ENCODE peak calls at places on chromosomes 11 and 22, in five cellular contexts. J is GM12878, A is HepG2, S is IMR-90, M is A549. N is an unnamed sample.

GRCh38 chr11:8658210-8658968 is 24.1 kb downstream of the TRIM66 start:
- DNase-seq in S (peak; percentile 5), M (no peak), A (no peak), J (no peak), N (no peak)

GRCh38 chr22:43802897-43803495 is 9.1 kb downstream of the EFCAB6 start:
- DNase-seq in A (no peak), S (no peak), M (no peak), J (no peak), N (no peak)

GRCh38 chr11:86587559-86588193 is 84.7 kb downstream of the ME3 start:
- DNase-seq in A (no peak), J (no peak), M (no peak), S (no peak), N (no peak)

GRCh38 chr22:46592390-46592872 is 27.8 kb upstream of the GRAMD4 start:
- DNase-seq in M (no peak), S (peak; percentile 71), J (no peak), A (no peak), N (no peak)

GRCh38 chr22:24189249-24190158 is 8.2 kb downstream of the SUSD2 start:
- DNase-seq in J (no peak), M (peak; percentile 84), S (peak; percentile 50), A (peak; percentile 52), N (peak; percentile 46)

GRCh38 chr11:112968988-112969714 is 7.9 kb downstream of the NCAM1 start:
- DNase-seq in S (no peak), A (no peak), M (no peak), J (no peak), N (no peak)

GRCh38 chr11:47264119-47264915 is 5.6 kb upstream of the MADD start:
- DNase-seq in J (no peak), A (no peak), M (no peak), S (peak; percentile 82), N (no peak)

GRCh38 chr22:28736296-28737155 is 5.1 kb downstream of the CHEK2 start:
- DNase-seq in J (no peak), M (no peak), S (no peak), A (no peak), N (no peak)

GRCh38 chr22:35342390-35342789 is 38.5 kb upstream of the HMOX1 start:
- DNase-seq in M (no peak), J (no peak), A (no peak), S (no peak), N (no peak)

GRCh38 chr11:69911310-69912160 is 92.3 kb upstream of the FGF3 start:
- DNase-seq in M (no peak), S (no peak), A (no peak), J (no peak), N (no peak)

DNA sequence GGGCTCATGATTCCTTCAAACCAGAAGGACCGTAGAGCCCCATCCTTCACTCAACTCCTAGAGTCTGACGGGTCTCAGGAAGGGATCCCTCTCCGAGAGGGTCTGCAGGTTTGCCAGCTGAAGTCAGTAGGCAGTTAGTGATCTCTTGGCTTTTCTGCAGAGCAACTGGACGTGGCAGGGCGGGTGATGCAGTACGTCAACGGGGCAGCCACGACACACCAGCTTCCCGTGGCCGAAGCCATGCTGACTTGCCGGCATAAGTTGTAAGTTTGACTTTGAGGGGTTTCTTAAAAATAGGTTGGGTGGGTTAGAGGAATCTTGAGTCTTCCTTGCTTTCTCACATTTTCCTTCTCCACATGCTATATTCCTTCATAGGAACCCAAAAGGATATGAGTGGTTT is 33.3 kb upstream of the RAB1B start:
- DNase-seq in A (no peak), J (no peak), M (no peak), S (no peak), N (no peak)
- TF ChIP-seq USF2 in A (no peak), J (no peak), M (no peak), S (no peak), N (no peak)

GRCh38 chr11:60968223-60968622 is 3.3 kb upstream of the CD6 start:
- DNase-seq in J (no peak), M (no peak), S (no peak), A (no peak), N (no peak)

GRCh38 chr11:60970890-60971289 is 590 bp upstream of the CD6 start:
- DNase-seq in S (no peak), M (no peak), J (no peak), A (no peak), N (no peak)

GRCh38 chr11:60972182-60973030 is 926 bp downstream of the CD6 start:
- DNase-seq in A (no peak), S (no peak), J (no peak), M (no peak), N (no peak)

GRCh38 chr11:60971520-60971919 is at the start of gene CD6:
- DNase-seq in A (no peak), M (no peak), S (no peak), J (no peak), N (no peak)

GRCh38 chr11:60970369-60970774 is 1.1 kb upstream of the CD6 start:
- DNase-seq in A (peak; percentile 16), M (peak; percentile 49), S (peak; percentile 29), J (no peak), N (no peak)
- TF ChIP-seq USF2 in A (no peak), M (no peak), S (no peak), J (no peak), N (no peak)

DNA sequence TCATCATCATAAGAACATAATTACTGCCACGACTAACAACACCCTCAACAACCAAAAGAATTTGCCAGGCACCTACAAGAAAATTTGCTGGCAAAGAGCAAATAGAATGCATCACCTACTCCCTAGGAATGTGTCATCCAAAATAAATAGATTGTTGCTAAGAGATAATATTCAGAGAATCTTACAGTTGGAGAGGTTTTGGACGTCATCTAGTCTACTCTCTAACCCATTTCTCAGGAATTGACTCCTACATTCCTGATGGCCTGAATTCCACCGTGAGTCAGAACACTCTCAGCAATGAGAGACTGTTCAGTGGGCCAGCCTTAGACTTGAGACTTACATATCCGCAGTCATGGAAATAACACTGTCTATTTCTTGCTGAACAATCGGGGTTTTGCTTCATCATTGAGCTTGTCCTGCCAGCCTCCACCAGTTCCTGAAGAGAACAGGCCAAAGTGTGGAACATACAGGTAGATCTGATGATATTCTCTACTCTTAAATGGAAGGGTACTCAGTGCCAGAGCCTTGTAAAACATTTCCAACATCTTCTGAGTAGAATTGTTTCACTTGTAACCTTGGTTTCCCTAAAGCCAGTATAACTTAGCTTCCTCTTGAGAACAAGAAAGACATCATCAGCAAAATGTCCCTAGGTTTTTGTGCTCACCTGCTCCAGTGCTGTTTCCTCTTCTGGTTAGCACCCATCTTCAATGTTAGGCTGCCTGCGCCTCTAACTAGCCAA is 8.3 kb downstream of the KIRREL3 start:
- DNase-seq in A (no peak), J (no peak), M (peak; percentile 71), S (peak; percentile 98), N (no peak)
- TF ChIP-seq USF2 in A (no peak), J (no peak), M (no peak), S (no peak), N (no peak)

GRCh38 chr11:121031167-121031566 is 7.3 kb downstream of the TBCEL start:
- DNase-seq in S (no peak), M (no peak), J (no peak), A (no peak), N (no peak)
- TF ChIP-seq USF2 in S (no peak), M (no peak), J (no peak), A (no peak), N (no peak)

GRCh38 chr11:116792869-116793475 is 1.3 kb upstream of the APOA5 start:
- DNase-seq in A (no peak), M (no peak), J (no peak), S (peak; percentile 73), N (no peak)

GRCh38 chr11:116792144-116792868 is 627 bp upstream of the APOA5 start:
- DNase-seq in S (no peak), J (no peak), A (peak; percentile 63), M (no peak), N (no peak)

GRCh38 chr11:116790167-116791001 is 1.3 kb downstream of the APOA5 start:
- DNase-seq in A (no peak), S (no peak), M (no peak), J (no peak), N (no peak)

GRCh38 chr11:116791813-116792143 is at the start of gene APOA5:
- DNase-seq in J (no peak), M (no peak), A (no peak), S (no peak), N (no peak)

DNA sequence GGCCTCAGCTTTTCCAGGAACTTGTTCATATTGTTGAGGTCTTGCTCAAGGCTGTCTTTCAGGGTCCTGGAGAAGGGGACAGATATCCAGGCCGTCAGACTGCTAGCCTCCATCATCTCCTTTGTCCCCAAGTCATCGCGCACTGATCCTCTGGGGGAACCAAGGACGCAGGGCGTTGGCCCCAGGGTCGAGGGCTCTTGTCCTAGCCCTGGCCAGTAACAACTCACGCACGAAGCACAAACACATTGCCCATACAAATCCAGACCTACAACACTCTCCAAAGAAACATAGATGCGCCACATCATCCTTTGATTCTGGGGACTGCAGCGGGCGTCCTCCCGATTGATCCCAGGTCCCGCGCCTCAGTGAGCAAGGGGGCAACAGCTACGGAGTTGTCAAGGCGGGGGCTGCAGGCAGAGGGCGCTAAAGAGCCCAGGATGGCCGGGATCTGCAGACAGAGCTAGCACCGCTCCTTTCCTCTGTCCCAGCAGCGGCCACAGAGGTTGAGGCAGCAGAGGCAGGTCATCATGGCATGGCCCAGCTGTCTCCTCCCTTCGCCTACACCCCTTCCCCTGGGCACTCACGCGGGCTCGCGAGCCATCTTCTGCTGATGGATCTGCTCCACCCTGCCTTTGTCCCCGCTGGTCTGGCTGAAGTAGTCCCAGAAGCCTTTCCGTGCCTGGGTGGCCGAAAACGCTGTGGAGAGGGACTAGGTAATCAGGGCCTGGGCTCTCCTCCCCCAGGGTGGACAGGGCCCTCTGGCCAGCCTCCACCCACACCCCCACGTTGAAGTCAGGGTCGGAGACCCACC is 472 bp downstream of the APOA5 start:
- DNase-seq in M (peak; percentile 79), S (peak; percentile 55), A (peak; percentile 73), J (no peak), N (peak; percentile 56)
- TF ChIP-seq USF2 in M (no peak), S (no peak), A (no peak), J (no peak), N (no peak)